ENCODE peak calls at places on chromosomes 2 and 18, in ten cellular contexts. R, C, S, Y, X, A, N, T, H and B are unnamed samples.

GRCh38 chr2:1563943-1564342 is 150.7 kb downstream of the TPO start:
- ATAC-seq in R (no peak), C (no peak), S (no peak), Y (no peak), X (no peak), A (no peak), N (no peak), T (no peak), H (no peak), B (no peak)

GRCh38 chr2:98118852-98119251 is 31.9 kb downstream of the VWA3B start:
- ATAC-seq in R (no peak), C (no peak), S (no peak), Y (no peak), X (no peak), A (no peak), N (no peak), T (no peak), H (no peak), B (no peak)

GRCh38 chr2:190579058-190579410 is 44.5 kb upstream of the NEMP2 start:
- ATAC-seq in R (no peak), C (no peak), S (no peak), Y (no peak), X (no peak), A (no peak), N (no peak), T (no peak), H (no peak), B (no peak)

GRCh38 chr2:550860-551259 is 126.3 kb downstream of the TMEM18 start:
- ATAC-seq in R (no peak), C (no peak), S (no peak), Y (no peak), X (no peak), A (no peak), N (no peak), T (no peak), H (no peak), B (no peak)

GRCh38 chr2:40213071-40213470 is 238.8 kb downstream of the SLC8A1 start:
- ATAC-seq in R (peak), C (no peak), S (peak), Y (peak), X (peak), A (peak), N (no peak), T (no peak), H (no peak), B (peak)

GRCh38 chr18:47868744-47869143 is 61.7 kb downstream of the SMAD2 start:
- ATAC-seq in R (no peak), C (no peak), S (no peak), Y (no peak), X (no peak), A (no peak), N (no peak), T (no peak), H (no peak), B (no peak)

GRCh38 chr2:152566728-152567069 is 150.6 kb downstream of the PRPF40A start:
- ATAC-seq in R (no peak), C (no peak), S (peak), Y (peak), X (no peak), A (no peak), N (no peak), T (no peak), H (no peak), B (no peak)

GRCh38 chr2:109376796-109377495 is 236.8 kb downstream of the SEPTIN10 start:
- ATAC-seq in R (no peak), C (no peak), S (no peak), Y (no peak), X (no peak), A (no peak), N (no peak), T (no peak), H (no peak), B (no peak)

GRCh38 chr18:44804033-44804432 is 123.3 kb downstream of the SETBP1 start:
- ATAC-seq in R (no peak), C (no peak), S (no peak), Y (no peak), X (no peak), A (no peak), N (no peak), T (no peak), H (no peak), B (no peak)

GRCh38 chr2:174342600-174343342 is 8.0 kb downstream of the SP9 start:
- ATAC-seq in R (no peak), C (no peak), S (no peak), Y (no peak), X (no peak), A (peak), N (no peak), T (no peak), H (no peak), B (no peak)

GRCh38 chr2:117956036-117956791 is 57.7 kb downstream of the CCDC93 start:
- ATAC-seq in R (no peak), C (no peak), S (no peak), Y (no peak), X (no peak), A (no peak), N (no peak), T (no peak), H (no peak), B (no peak)
- TF ChIP-seq CTCF in R (no peak), C (no peak), S (no peak), Y (no peak), X (peak), A (no peak), N (no peak), T (no peak), H (no peak), B (no peak)

DNA sequence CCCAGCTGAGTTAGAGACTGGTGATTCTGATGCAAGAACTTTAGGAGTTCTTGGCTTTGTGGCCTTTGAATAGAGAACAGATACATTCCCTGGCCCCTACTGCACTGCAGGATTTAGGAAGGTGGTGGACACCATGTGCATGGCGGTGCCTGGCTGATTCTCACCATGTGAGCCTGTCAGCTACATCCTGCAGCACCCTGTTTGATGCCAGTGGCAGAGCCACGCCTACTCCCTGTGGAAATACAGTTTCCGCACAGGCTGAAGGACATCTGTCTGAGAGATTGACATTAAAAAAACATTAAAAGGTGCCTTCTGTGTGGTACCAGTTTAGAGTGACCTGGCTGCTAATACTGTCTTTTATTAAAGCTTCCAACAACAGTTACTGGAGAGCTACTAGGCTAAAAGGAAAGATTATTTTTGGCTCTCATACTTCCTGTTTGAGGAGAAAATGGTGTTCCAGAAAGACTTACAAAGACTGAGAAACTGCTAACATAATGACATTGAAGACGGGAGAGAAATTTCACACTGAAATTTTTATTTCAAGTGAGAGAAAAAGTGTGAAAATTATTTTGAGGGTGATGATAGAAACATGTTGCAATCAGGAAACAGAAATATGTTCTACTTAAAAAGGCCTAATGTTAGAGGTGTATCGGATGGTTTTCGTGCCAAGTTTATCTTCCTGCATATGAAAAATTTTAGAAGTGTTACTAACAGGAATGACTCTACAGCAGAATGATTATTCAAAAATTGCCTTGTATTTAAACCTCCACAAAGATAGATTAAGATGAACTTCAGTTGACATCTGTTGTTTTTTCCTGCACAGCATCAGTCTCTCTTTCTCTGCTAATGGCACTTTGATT is 50.3 kb downstream of the KCNE4 start:
- ATAC-seq in R (peak), C (no peak), S (no peak), Y (peak), X (peak), A (peak), N (no peak), T (no peak), H (no peak), B (peak)
- TF ChIP-seq CTCF in R (no peak), C (no peak), S (no peak), Y (no peak), X (peak), A (no peak), N (no peak), T (no peak), H (no peak), B (no peak)

DNA sequence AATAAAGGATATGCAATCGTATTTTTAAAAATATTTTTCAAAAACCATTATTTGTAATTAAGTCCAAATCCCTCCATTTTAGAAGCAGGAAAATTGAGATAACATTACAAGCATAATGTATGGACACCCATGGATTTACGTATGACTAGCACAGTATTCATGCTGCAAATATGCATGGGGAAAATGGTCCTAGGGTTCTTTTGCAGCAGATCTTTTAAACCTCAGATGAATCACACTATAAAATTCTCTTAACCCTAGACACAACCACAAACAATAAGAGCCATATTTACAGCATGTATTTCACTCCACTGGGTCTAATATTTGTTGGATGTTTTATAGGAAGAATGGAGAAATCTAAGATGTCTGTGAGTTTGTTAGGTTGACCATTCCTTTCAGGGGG is 453.4 kb downstream of the TGIF1 start:
- ATAC-seq in R (no peak), C (no peak), S (no peak), Y (no peak), X (no peak), A (no peak), N (no peak), T (no peak), H (no peak), B (no peak)
- TF ChIP-seq CTCF in R (no peak), C (no peak), S (no peak), Y (no peak), X (no peak), A (no peak), N (no peak), T (no peak), H (no peak), B (no peak)

DNA sequence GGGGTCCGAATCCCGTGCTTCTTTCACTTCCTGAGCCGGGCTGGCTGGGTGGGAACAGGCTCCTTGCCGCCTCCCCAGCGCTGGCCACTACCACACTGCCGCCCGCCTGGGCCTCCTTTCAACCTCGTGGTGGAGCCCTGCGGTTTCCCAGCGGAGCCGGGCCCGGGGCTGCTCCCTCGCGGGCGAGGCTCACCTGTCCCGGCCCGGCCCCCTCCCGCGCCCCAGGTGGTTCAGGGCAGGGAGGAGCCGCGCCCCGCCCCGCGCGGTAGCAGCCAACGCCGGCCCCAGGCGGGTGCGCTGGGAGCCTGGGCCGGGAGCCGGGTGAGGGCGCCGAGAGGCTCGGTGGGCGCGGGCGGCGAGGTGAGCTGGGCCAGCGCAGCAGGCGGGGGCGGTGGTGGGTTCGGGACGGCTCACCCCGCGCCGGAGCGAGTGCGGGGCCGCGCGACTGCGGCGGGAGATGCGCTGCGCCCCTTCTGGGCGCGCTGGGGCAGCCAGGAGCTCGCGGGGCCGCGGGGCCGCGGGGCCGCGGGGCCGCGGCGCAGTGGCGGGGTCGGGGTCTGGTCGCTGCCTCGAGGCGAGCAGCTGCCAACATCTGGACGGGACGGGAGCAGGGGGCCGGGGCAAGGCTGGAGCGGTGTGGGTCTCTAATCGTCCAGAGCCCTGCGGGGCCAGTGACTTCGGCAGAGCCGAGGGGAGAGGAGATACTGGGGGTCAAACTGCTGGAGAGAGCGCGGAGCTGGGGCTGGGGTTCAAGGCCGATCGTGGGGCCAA is at the start of gene LYPD6B:
- ATAC-seq in R (peak), C (no peak), S (peak), Y (peak), X (peak), A (peak), N (peak), T (no peak), H (no peak), B (no peak)
- TF ChIP-seq CTCF in R (no peak), C (no peak), S (no peak), Y (no peak), X (no peak), A (peak), N (no peak), T (no peak), H (no peak), B (no peak)

GRCh38 chr18:37265382-37265781 is 300.2 kb downstream of the CELF4 start:
- ATAC-seq in R (no peak), C (no peak), S (no peak), Y (no peak), X (no peak), A (no peak), N (no peak), T (no peak), H (no peak), B (no peak)

GRCh38 chr18:37261988-37262387 is 303.6 kb downstream of the CELF4 start:
- ATAC-seq in R (no peak), C (no peak), S (no peak), Y (no peak), X (no peak), A (no peak), N (no peak), T (no peak), H (no peak), B (no peak)

GRCh38 chr18:37270046-37270665 is 295.4 kb downstream of the CELF4 start:
- ATAC-seq in R (peak), C (no peak), S (peak), Y (peak), X (no peak), A (peak), N (no peak), T (no peak), H (no peak), B (no peak)

GRCh38 chr18:37264956-37265355 is 300.6 kb downstream of the CELF4 start:
- ATAC-seq in R (no peak), C (no peak), S (no peak), Y (no peak), X (no peak), A (no peak), N (no peak), T (no peak), H (no peak), B (no peak)

GRCh38 chr18:37266290-37266689 is 299.3 kb downstream of the CELF4 start:
- ATAC-seq in R (no peak), C (no peak), S (no peak), Y (no peak), X (peak), A (peak), N (no peak), T (no peak), H (no peak), B (no peak)
- TF ChIP-seq CTCF in R (no peak), C (no peak), S (no peak), Y (no peak), X (peak), A (peak), N (no peak), T (no peak), H (no peak), B (no peak)

GRCh38 chr18:23690505-23691068 is 1.3 kb downstream of the LAMA3 start:
- ATAC-seq in R (no peak), C (no peak), S (no peak), Y (no peak), X (no peak), A (no peak), N (no peak), T (no peak), H (no peak), B (no peak)
- TF ChIP-seq CTCF in R (no peak), C (no peak), S (no peak), Y (no peak), X (no peak), A (no peak), N (no peak), T (no peak), H (no peak), B (no peak)

DNA sequence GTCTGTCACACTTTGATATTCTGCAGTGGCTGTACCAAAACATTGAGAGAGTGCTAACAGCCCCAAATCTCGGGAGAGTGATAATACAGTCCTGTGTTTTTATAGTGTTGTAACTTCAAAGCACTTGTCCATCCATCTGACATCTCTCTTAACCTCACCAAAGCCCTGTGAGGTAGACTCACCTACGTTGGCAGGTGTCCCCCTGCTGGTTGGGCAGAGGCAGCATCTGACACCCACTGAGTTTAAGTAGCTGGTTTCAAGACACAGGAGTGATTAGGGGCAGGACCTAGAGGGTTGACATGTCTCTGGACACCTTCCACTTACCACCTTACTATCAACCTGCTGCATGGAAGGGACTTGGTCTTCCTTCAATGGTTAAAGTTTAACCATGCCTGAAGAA is 22.9 kb downstream of the COLEC12 start:
- ATAC-seq in R (no peak), C (no peak), S (peak), Y (peak), X (peak), A (peak), N (no peak), T (no peak), H (no peak), B (no peak)
- TF ChIP-seq CTCF in R (no peak), C (no peak), S (peak), Y (no peak), X (peak), A (peak), N (no peak), T (no peak), H (no peak), B (no peak)

DNA sequence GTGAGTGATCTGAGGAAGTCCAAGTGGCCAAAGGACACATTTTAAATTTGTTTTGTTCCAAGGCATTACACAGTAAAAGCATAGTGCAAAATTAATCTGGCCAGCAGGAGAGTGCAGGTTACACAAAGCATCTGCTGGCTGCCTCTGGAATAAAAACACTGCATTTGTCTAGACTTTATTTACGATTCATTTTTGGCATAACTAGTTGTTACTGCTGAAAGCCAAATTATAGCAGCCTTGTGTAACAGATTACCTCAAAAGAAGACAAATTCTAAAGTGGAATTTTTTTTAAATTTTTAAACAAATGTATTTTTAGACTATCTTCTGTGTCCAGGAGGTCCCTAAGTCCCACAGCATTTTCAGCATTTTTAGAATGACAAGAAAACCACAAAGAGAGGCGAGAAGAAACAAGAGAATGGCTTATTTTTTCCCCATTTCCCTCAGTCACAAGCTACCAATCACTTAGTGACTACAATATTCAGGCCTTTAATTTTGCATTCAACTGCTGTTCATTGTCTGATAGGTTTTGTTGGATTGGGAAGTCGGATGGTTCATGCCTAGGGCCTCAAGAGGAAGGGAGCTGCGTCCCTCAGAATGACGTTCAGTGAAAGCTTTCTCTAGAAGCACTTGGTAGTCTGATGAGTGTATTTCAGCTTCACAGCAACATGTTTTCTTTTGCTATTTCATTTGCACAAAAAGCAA is 46.0 kb downstream of the TMEFF2 start:
- ATAC-seq in R (peak), C (no peak), S (peak), Y (no peak), X (no peak), A (peak), N (no peak), T (no peak), H (no peak), B (peak)
- TF ChIP-seq CTCF in R (no peak), C (no peak), S (no peak), Y (no peak), X (no peak), A (no peak), N (no peak), T (no peak), H (peak), B (peak)

GRCh38 chr2:23713352-23713751 is 213.6 kb downstream of the ATAD2B start:
- ATAC-seq in R (no peak), C (no peak), S (no peak), Y (no peak), X (no peak), A (no peak), N (no peak), T (no peak), H (no peak), B (no peak)
- TF ChIP-seq CTCF in R (no peak), C (no peak), S (no peak), Y (no peak), X (no peak), A (no peak), N (no peak), T (no peak), H (no peak), B (no peak)